ENCODE peak calls at places on chromosomes 6 and 20, in eight cellular contexts. B is caudate nucleus; E is astrocyte of the spinal cord; L is iPS DF 6.9; U is nephron progenitor cell; F is GM13976; W is activated CD8-positive, alpha-beta memory T cell treated with anti-CD3 and anti-CD28 coated beads for 4 hours; A is HT1080. O is an unnamed sample.

GRCh38 chr6:84280639-84281038 is 53.2 kb upstream of the CEP162 start:
- DNase-seq in B (no peak), E (no peak), L (no peak), U (no peak), F (no peak), W (no peak), A (no peak), O (no peak)

GRCh38 chr6:70221025-70221714 is 81.7 kb downstream of the COL9A1 start:
- DNase-seq in B (no peak), E (peak), L (peak), U (peak), F (peak), W (no peak), A (peak), O (no peak)

GRCh38 chr20:35431621-35432429 is 6.2 kb downstream of the GDF5 start:
- DNase-seq in B (no peak), E (no peak), L (no peak), U (no peak), F (no peak), W (no peak), A (no peak), O (no peak)

GRCh38 chr6:90156861-90157260 is 139.8 kb downstream of the BACH2 start:
- DNase-seq in B (no peak), E (no peak), L (no peak), U (no peak), F (no peak), W (peak), A (peak), O (no peak)

GRCh38 chr20:63133481-63134091 is 82.3 kb downstream of the YTHDF1 start:
- DNase-seq in B (no peak), E (no peak), L (no peak), U (peak), F (no peak), W (no peak), A (no peak), O (no peak)

GRCh38 chr6:159929819-159930218 is 39.0 kb downstream of the MAS1 start:
- DNase-seq in B (no peak), E (no peak), L (no peak), U (no peak), F (peak), W (no peak), A (no peak), O (no peak)

GRCh38 chr6:157151989-157152388 is 171.3 kb downstream of the TMEM242 start:
- DNase-seq in B (no peak), E (peak), L (no peak), U (no peak), F (no peak), W (no peak), A (peak), O (no peak)

GRCh38 chr20:5674176-5674660 is 76.0 kb upstream of the SHLD1 start:
- DNase-seq in B (no peak), E (peak), L (no peak), U (no peak), F (peak), W (peak), A (peak), O (no peak)

GRCh38 chr6:157478926-157479325 is 97.9 kb downstream of the ZDHHC14 start:
- DNase-seq in B (no peak), E (no peak), L (no peak), U (no peak), F (no peak), W (no peak), A (no peak), O (no peak)

GRCh38 chr6:45129051-45129450 is 199.1 kb upstream of the RUNX2 start:
- DNase-seq in B (no peak), E (no peak), L (no peak), U (no peak), F (no peak), W (no peak), A (no peak), O (no peak)

GRCh38 chr20:51378171-51378928 is 164.2 kb downstream of the NFATC2 start:
- DNase-seq in B (no peak), E (no peak), L (no peak), U (no peak), F (peak), W (no peak), A (no peak), O (no peak)

GRCh38 chr20:49821850-49822249 is 9.2 kb downstream of the SLC9A8 start:
- DNase-seq in B (no peak), E (peak), L (no peak), U (no peak), F (no peak), W (no peak), A (peak), O (no peak)

GRCh38 chr6:122061855-122062254 is 337.6 kb upstream of the HSF2 start:
- DNase-seq in B (no peak), E (no peak), L (no peak), U (no peak), F (no peak), W (no peak), A (no peak), O (no peak)

GRCh38 chr20:45630366-45630765 is 718 bp downstream of the WFDC9 start:
- DNase-seq in B (no peak), E (no peak), L (no peak), U (no peak), F (no peak), W (no peak), A (peak), O (no peak)

GRCh38 chr6:158897236-158897635 is 78.1 kb upstream of the EZR start:
- DNase-seq in B (no peak), E (no peak), L (no peak), U (no peak), F (no peak), W (no peak), A (no peak), O (no peak)

GRCh38 chr6:24879351-24879750 is 56.4 kb downstream of the RIPOR2 start:
- DNase-seq in B (no peak), E (no peak), L (no peak), U (no peak), F (no peak), W (no peak), A (no peak), O (no peak)

GRCh38 chr6:156197513-156197912 is 579.7 kb upstream of the ARID1B start:
- DNase-seq in B (no peak), E (no peak), L (no peak), U (no peak), F (no peak), W (no peak), A (no peak), O (no peak)

GRCh38 chr6:34232901-34233300 is 3.8 kb upstream of the HMGA1 start:
- DNase-seq in B (no peak), E (peak), L (no peak), U (no peak), F (no peak), W (no peak), A (no peak), O (no peak)

GRCh38 chr6:105678516-105678915 is 275.6 kb upstream of the PREP start:
- DNase-seq in B (no peak), E (no peak), L (no peak), U (no peak), F (no peak), W (no peak), A (no peak), O (no peak)

GRCh38 chr6:16585805-16586204 is 175.5 kb downstream of the ATXN1 start:
- DNase-seq in B (no peak), E (no peak), L (no peak), U (no peak), F (no peak), W (no peak), A (no peak), O (no peak)

GRCh38 chr6:44512868-44513641 is 125.5 kb downstream of the CDC5L start:
- DNase-seq in B (no peak), E (peak), L (no peak), U (no peak), F (no peak), W (no peak), A (peak), O (no peak)

GRCh38 chr6:74277749-74278148 is 581.7 kb downstream of the CD109 start:
- DNase-seq in B (no peak), E (peak), L (no peak), U (no peak), F (no peak), W (no peak), A (no peak), O (no peak)

GRCh38 chr20:25325073-25325472 is 65.6 kb downstream of the ABHD12 start:
- DNase-seq in B (no peak), E (no peak), L (no peak), U (no peak), F (peak), W (no peak), A (no peak), O (no peak)

GRCh38 chr20:62741191-62741676 is 32.6 kb downstream of the NTSR1 start:
- DNase-seq in B (no peak), E (peak), L (no peak), U (peak), F (no peak), W (no peak), A (peak), O (no peak)

GRCh38 chr6:111992851-111993250 is 61.1 kb upstream of the CCN6 start:
- DNase-seq in B (no peak), E (peak), L (no peak), U (no peak), F (no peak), W (no peak), A (peak), O (no peak)

GRCh38 chr6:158686791-158687381 is 37.0 kb downstream of the SYTL3 start:
- DNase-seq in B (no peak), E (no peak), L (no peak), U (no peak), F (peak), W (no peak), A (no peak), O (no peak)

GRCh38 chr6:45923831-45924391 is 91.7 kb downstream of the CLIC5 start:
- DNase-seq in B (no peak), E (peak), L (no peak), U (no peak), F (peak), W (no peak), A (peak), O (no peak)

GRCh38 chr6:116557863-116558262 is 4.3 kb downstream of the CALHM4 start:
- DNase-seq in B (no peak), E (peak), L (no peak), U (no peak), F (no peak), W (no peak), A (peak), O (no peak)

GRCh38 chr6:169669889-169670288 is 31.9 kb downstream of the WDR27 start:
- DNase-seq in B (no peak), E (peak), L (no peak), U (no peak), F (no peak), W (no peak), A (peak), O (no peak)

GRCh38 chr20:17654649-17655285 is 27.3 kb downstream of the RRBP1 start:
- DNase-seq in B (no peak), E (peak), L (peak), U (peak), F (peak), W (no peak), A (peak), O (no peak)

GRCh38 chr20:32190608-32191415 is 16.7 kb downstream of the PLAGL2 start:
- DNase-seq in B (no peak), E (no peak), L (no peak), U (no peak), F (no peak), W (no peak), A (no peak), O (no peak)

GRCh38 chr6:25928562-25929324 is 1.7 kb downstream of the SLC17A2 start:
- DNase-seq in B (no peak), E (no peak), L (no peak), U (no peak), F (no peak), W (no peak), A (no peak), O (no peak)

GRCh38 chr6:25962368-25963127 is at the start of gene TRIM38:
- DNase-seq in B (no peak), E (peak), L (no peak), U (no peak), F (peak), W (peak), A (peak), O (peak)

GRCh38 chr20:21719592-21720214 is 14.2 kb downstream of the PAX1 start:
- DNase-seq in B (peak), E (peak), L (no peak), U (peak), F (peak), W (no peak), A (peak), O (peak)

GRCh38 chr6:52317841-52318581 is 33.5 kb upstream of the MCM3 start:
- DNase-seq in B (no peak), E (peak), L (no peak), U (no peak), F (peak), W (no peak), A (peak), O (no peak)

GRCh38 chr20:24639167-24639548 is 169.7 kb downstream of the SYNDIG1 start:
- DNase-seq in B (no peak), E (no peak), L (no peak), U (no peak), F (no peak), W (no peak), A (no peak), O (no peak)

O was measured in stimulated activated CD8-positive, alpha-beta memory T cell treated with anti-CD3 and anti-CD28 coated beads, Interleukin-15, amount 100 ng/mL, for 1 hour.